ENCODE peak calls at places on chromosomes 5 and 9, in six cellular contexts. S is tibial artery; E is CD4-positive, CD25-positive, alpha-beta regulatory T cell; N is heart right ventricle; O is DND-41; Y is breast epithelium. H is an unnamed sample.

GRCh38 chr9:19785230-19785629 is 3.6 kb downstream of the SLC24A2 start:
- DNase-seq in S (no peak), E (no peak), N (no peak), O (no peak), Y (no peak), H (no peak)

GRCh38 chr5:115686692-115687054 is 60.8 kb upstream of the TMED7 start:
- DNase-seq in S (no peak), E (no peak), N (no peak), O (no peak), Y (no peak), H (no peak)

GRCh38 chr9:83062011-83062652 is 810 bp downstream of the RASEF start:
- DNase-seq in S (no peak), E (no peak), N (no peak), O (no peak), Y (peak; percentile 36), H (no peak)

GRCh38 chr9:132787748-132788159 is 90.3 kb downstream of the AK8 start:
- DNase-seq in S (no peak), E (no peak), N (no peak), O (no peak), Y (no peak), H (no peak)

GRCh38 chr5:51895834-51896233 is 512.6 kb downstream of the ISL1 start:
- DNase-seq in S (no peak), E (no peak), N (no peak), O (no peak), Y (no peak), H (no peak)

GRCh38 chr9:121636411-121636865 is 15.0 kb upstream of the DAB2IP start:
- DNase-seq in S (peak; percentile 69), E (no peak), N (no peak), O (no peak), Y (no peak), H (no peak)

GRCh38 chr5:68576805-68577204 is 361.2 kb downstream of the PIK3R1 start:
- DNase-seq in S (no peak), E (no peak), N (no peak), O (no peak), Y (no peak), H (no peak)

GRCh38 chr5:53161876-53162275 is 52.3 kb upstream of the MOCS2 start:
- DNase-seq in S (no peak), E (no peak), N (no peak), O (no peak), Y (no peak), H (no peak)

GRCh38 chr5:151047814-151048425 is 27.5 kb downstream of the GPX3 start:
- DNase-seq in S (peak; percentile 43), E (peak; percentile 36), N (no peak), O (peak; percentile 31), Y (no peak), H (no peak)

GRCh38 chr5:14502291-14502690 is 79.3 kb upstream of the OTULINL start:
- DNase-seq in S (no peak), E (no peak), N (no peak), O (no peak), Y (no peak), H (no peak)

GRCh38 chr9:82356131-82356530 is 367.6 kb downstream of the SPATA31D1 start:
- DNase-seq in S (no peak), E (no peak), N (no peak), O (no peak), Y (no peak), H (no peak)

GRCh38 chr9:121192518-121192917 is 9.2 kb downstream of the RAB14 start:
- DNase-seq in S (no peak), E (no peak), N (no peak), O (no peak), Y (no peak), H (no peak)

GRCh38 chr5:143147382-143147781 is 256.1 kb downstream of the NR3C1 start:
- DNase-seq in S (no peak), E (no peak), N (no peak), O (no peak), Y (no peak), H (no peak)

GRCh38 chr9:115213777-115214428 is 95.9 kb upstream of the TNC start:
- DNase-seq in S (no peak), E (no peak), N (no peak), O (no peak), Y (no peak), H (no peak)

GRCh38 chr5:66724740-66725139 is 128.5 kb downstream of the MAST4 start:
- DNase-seq in S (no peak), E (no peak), N (no peak), O (no peak), Y (no peak), H (no peak)

GRCh38 chr9:12544700-12545099 is 148.5 kb upstream of the TYRP1 start:
- DNase-seq in S (no peak), E (no peak), N (no peak), O (no peak), Y (no peak), H (no peak)

GRCh38 chr9:9949948-9950347 is 662.9 kb downstream of the PTPRD start:
- DNase-seq in S (no peak), E (no peak), N (no peak), O (no peak), Y (no peak), H (no peak)

GRCh38 chr5:79893485-79893884 is 97.6 kb downstream of the MTX3 start:
- DNase-seq in S (no peak), E (no peak), N (no peak), O (no peak), Y (no peak), H (no peak)

GRCh38 chr5:35672995-35673394 is 55.3 kb downstream of the SPEF2 start:
- DNase-seq in S (no peak), E (no peak), N (no peak), O (peak; percentile 67), Y (no peak), H (no peak)

GRCh38 chr9:114385412-114386181 is 2.2 kb downstream of the AKNA start:
- DNase-seq in S (peak; percentile 86), E (peak; percentile 97), N (peak; percentile 48), O (peak; percentile 93), Y (peak; percentile 82), H (no peak)

GRCh38 chr5:137199966-137200365 is 299.2 kb downstream of the SPOCK1 start:
- DNase-seq in S (no peak), E (no peak), N (no peak), O (no peak), Y (no peak), H (no peak)

GRCh38 chr9:130465383-130466096 is 20.8 kb downstream of the ASS1 start:
- DNase-seq in S (no peak), E (no peak), N (no peak), O (no peak), Y (no peak), H (no peak)

GRCh38 chr9:98811051-98811650 is 3.7 kb downstream of the GALNT12 start:
- DNase-seq in S (no peak), E (no peak), N (no peak), O (no peak), Y (no peak), H (no peak)

GRCh38 chr5:115949096-115949495 is 13.2 kb upstream of the LVRN start:
- DNase-seq in S (no peak), E (no peak), N (no peak), O (no peak), Y (no peak), H (no peak)

GRCh38 chr5:80343067-80343466 is 23.3 kb downstream of the SPZ1 start:
- DNase-seq in S (no peak), E (no peak), N (no peak), O (no peak), Y (no peak), H (no peak)

GRCh38 chr9:118959366-118959765 is 409.9 kb downstream of the BRINP1 start:
- DNase-seq in S (no peak), E (no peak), N (no peak), O (no peak), Y (no peak), H (no peak)

GRCh38 chr9:118962426-118962825 is 406.8 kb downstream of the BRINP1 start:
- DNase-seq in S (no peak), E (no peak), N (no peak), O (no peak), Y (no peak), H (no peak)

GRCh38 chr9:118957585-118957984 is 411.6 kb downstream of the BRINP1 start:
- DNase-seq in S (no peak), E (no peak), N (no peak), O (no peak), Y (no peak), H (no peak)

GRCh38 chr9:118963674-118964073 is 405.6 kb downstream of the BRINP1 start:
- DNase-seq in S (no peak), E (no peak), N (no peak), O (no peak), Y (no peak), H (no peak)

DNA sequence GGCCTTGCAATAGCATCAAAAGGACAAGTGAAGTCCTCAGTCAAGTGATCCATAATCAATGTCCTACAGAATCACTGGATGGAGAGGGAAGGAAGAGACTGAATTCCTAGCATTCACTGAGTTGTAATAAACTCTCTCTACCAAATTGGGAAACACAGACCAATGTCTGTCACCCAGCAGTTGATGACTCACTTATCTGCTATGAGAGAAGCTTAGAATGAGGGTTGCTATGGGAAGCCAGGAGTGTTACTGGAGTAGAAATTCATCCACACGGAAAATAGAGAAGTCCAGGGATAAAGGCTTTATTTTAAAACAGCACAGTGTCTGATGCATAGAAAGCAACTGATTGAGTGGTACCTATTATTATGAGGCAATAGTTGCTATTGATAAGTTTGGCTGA is 407.4 kb downstream of the BRINP1 start:
- DNase-seq in S (no peak), E (no peak), N (no peak), O (no peak), Y (no peak), H (no peak)
- H3K36me3 ChIP-seq in S (no peaks in the 10 kb centered on the region), E (no peaks in the 10 kb centered on the region), N (no peaks in the 10 kb centered on the region), O (no peaks in the 10 kb centered on the region), Y (no peaks in the 10 kb centered on the region), H (no peaks in the 10 kb centered on the region)

GRCh38 chr5:113171520-113171919 is 194.9 kb downstream of the DCP2 start:
- DNase-seq in S (no peak), E (no peak), N (no peak), O (no peak), Y (no peak), H (no peak)

GRCh38 chr5:113176196-113176595 is 199.6 kb downstream of the DCP2 start:
- DNase-seq in S (no peak), E (no peak), N (no peak), O (no peak), Y (no peak), H (no peak)

GRCh38 chr5:113170707-113171106 is 194.1 kb downstream of the DCP2 start:
- DNase-seq in S (no peak), E (no peak), N (no peak), O (no peak), Y (no peak), H (no peak)

GRCh38 chr5:113169720-113170119 is 193.1 kb downstream of the DCP2 start:
- DNase-seq in S (no peak), E (no peak), N (no peak), O (no peak), Y (no peak), H (no peak)

GRCh38 chr5:113172231-113172826 is 195.7 kb downstream of the DCP2 start:
- DNase-seq in S (no peak), E (peak; percentile 1), N (no peak), O (no peak), Y (no peak), H (no peak)
- H3K36me3 ChIP-seq in S (no peaks in the 10 kb centered on the region), E (no peaks in the 10 kb centered on the region), N (no peaks in the 10 kb centered on the region), O (no peaks in the 10 kb centered on the region), Y (no peaks in the 10 kb centered on the region), H (no peaks in the 10 kb centered on the region)

GRCh38 chr5:134162592-134162991 is 14.2 kb downstream of the SKP1 start:
- DNase-seq in S (no peak), E (no peak), N (no peak), O (no peak), Y (no peak), H (no peak)
- H3K36me3 ChIP-seq in S (peaks cover 87% of the 10 kb centered on the region), E (peaks cover 80% of the 10 kb centered on the region), N (no peaks in the 10 kb centered on the region), O (peaks cover 97% of the 10 kb centered on the region), Y (peaks cover 4% of the 10 kb centered on the region), H (peaks cover 61% of the 10 kb centered on the region)

GRCh38 chr9:36416870-36417269 is 16.8 kb upstream of the RNF38 start:
- DNase-seq in S (no peak), E (no peak), N (no peak), O (no peak), Y (no peak), H (no peak)
- H3K36me3 ChIP-seq in S (no peaks in the 10 kb centered on the region), E (peaks cover 10% of the 10 kb centered on the region), N (no peaks in the 10 kb centered on the region), O (peaks cover 4% of the 10 kb centered on the region), Y (no peaks in the 10 kb centered on the region), H (no peaks in the 10 kb centered on the region)

H was measured in HAP-1.